ENCODE peak calls at places on chromosomes 3 and 15, in six cellular contexts. One of them, this sample, is unnamed.

GRCh38 chr15:80099246-80099645 is 39.8 kb downstream of the ZFAND6 start:
- DNase-seq in endothelial cell: no peak
- DNase-seq in GM13976: peak
- DNase-seq in psoas muscle: no peak
- DNase-seq in IMR-90: no peak
- DNase-seq in hepatocyte: no peak
- DNase-seq in this sample: no peak

GRCh38 chr3:139355937-139356336 is 12.1 kb downstream of the MRPS22 start:
- DNase-seq in endothelial cell: no peak
- DNase-seq in GM13976: no peak
- DNase-seq in psoas muscle: no peak
- DNase-seq in IMR-90: no peak
- DNase-seq in hepatocyte: no peak
- DNase-seq in this sample: no peak

GRCh38 chr3:14256561-14257342 is 78.1 kb downstream of the LSM3 start:
- DNase-seq in endothelial cell: no peak
- DNase-seq in GM13976: no peak
- DNase-seq in psoas muscle: no peak
- DNase-seq in IMR-90: no peak
- DNase-seq in hepatocyte: peak
- DNase-seq in this sample: no peak

GRCh38 chr3:97952280-97952679 is 20.0 kb downstream of the RIOX2 start:
- DNase-seq in endothelial cell: no peak
- DNase-seq in GM13976: no peak
- DNase-seq in psoas muscle: peak
- DNase-seq in IMR-90: peak
- DNase-seq in hepatocyte: no peak
- DNase-seq in this sample: no peak

GRCh38 chr15:73909616-73910015 is 16.6 kb upstream of the LOXL1 start:
- DNase-seq in endothelial cell: no peak
- DNase-seq in GM13976: no peak
- DNase-seq in psoas muscle: no peak
- DNase-seq in IMR-90: no peak
- DNase-seq in hepatocyte: no peak
- DNase-seq in this sample: no peak

GRCh38 chr3:54691230-54691900 is 236.5 kb downstream of the LRTM1 start:
- DNase-seq in endothelial cell: no peak
- DNase-seq in GM13976: no peak
- DNase-seq in psoas muscle: no peak
- DNase-seq in IMR-90: peak
- DNase-seq in hepatocyte: no peak
- DNase-seq in this sample: no peak

GRCh38 chr3:133487920-133488540 is 85.5 kb upstream of the CDV3 start:
- DNase-seq in endothelial cell: no peak
- DNase-seq in GM13976: no peak
- DNase-seq in psoas muscle: no peak
- DNase-seq in IMR-90: peak
- DNase-seq in hepatocyte: peak
- DNase-seq in this sample: no peak

GRCh38 chr15:72340366-72340765 is 20.4 kb upstream of the CELF6 start:
- DNase-seq in endothelial cell: no peak
- DNase-seq in GM13976: no peak
- DNase-seq in psoas muscle: no peak
- DNase-seq in IMR-90: peak
- DNase-seq in hepatocyte: no peak
- DNase-seq in this sample: no peak

GRCh38 chr15:88255496-88256171 is 905 bp downstream of the NTRK3 start:
- DNase-seq in endothelial cell: peak
- DNase-seq in GM13976: no peak
- DNase-seq in psoas muscle: peak
- DNase-seq in IMR-90: peak
- DNase-seq in hepatocyte: peak
- DNase-seq in this sample: peak

GRCh38 chr3:171417813-171418212 is 42.4 kb downstream of the TNIK start:
- DNase-seq in endothelial cell: no peak
- DNase-seq in GM13976: no peak
- DNase-seq in psoas muscle: no peak
- DNase-seq in IMR-90: peak
- DNase-seq in hepatocyte: peak
- DNase-seq in this sample: no peak

GRCh38 chr15:60090747-60091146 is 86.6 kb downstream of the FOXB1 start:
- DNase-seq in endothelial cell: no peak
- DNase-seq in GM13976: no peak
- DNase-seq in psoas muscle: no peak
- DNase-seq in IMR-90: no peak
- DNase-seq in hepatocyte: no peak
- DNase-seq in this sample: no peak

GRCh38 chr3:125055165-125055912 is 458 bp downstream of the HEG1 start:
- DNase-seq in endothelial cell: no peak
- DNase-seq in GM13976: peak
- DNase-seq in psoas muscle: peak
- DNase-seq in IMR-90: peak
- DNase-seq in hepatocyte: peak
- DNase-seq in this sample: no peak

GRCh38 chr3:71309886-71310285 is 273.6 kb downstream of the FOXP1 start:
- DNase-seq in endothelial cell: no peak
- DNase-seq in GM13976: no peak
- DNase-seq in psoas muscle: no peak
- DNase-seq in IMR-90: peak
- DNase-seq in hepatocyte: no peak
- DNase-seq in this sample: no peak

GRCh38 chr3:179671309-179671708 is 18.5 kb downstream of the USP13 start:
- DNase-seq in endothelial cell: no peak
- DNase-seq in GM13976: no peak
- DNase-seq in psoas muscle: no peak
- DNase-seq in IMR-90: no peak
- DNase-seq in hepatocyte: no peak
- DNase-seq in this sample: no peak

GRCh38 chr3:134652409-134652831 is 1.6 kb upstream of the KY start:
- DNase-seq in endothelial cell: no peak
- DNase-seq in GM13976: no peak
- DNase-seq in psoas muscle: no peak
- DNase-seq in IMR-90: peak
- DNase-seq in hepatocyte: no peak
- DNase-seq in this sample: peak

GRCh38 chr3:105958237-105959000 is 89.6 kb upstream of the CBLB start:
- DNase-seq in endothelial cell: no peak
- DNase-seq in GM13976: no peak
- DNase-seq in psoas muscle: no peak
- DNase-seq in IMR-90: no peak
- DNase-seq in hepatocyte: no peak
- DNase-seq in this sample: no peak

GRCh38 chr3:87268646-87269211 is 7.7 kb downstream of the POU1F1 start:
- DNase-seq in endothelial cell: no peak
- DNase-seq in GM13976: no peak
- DNase-seq in psoas muscle: no peak
- DNase-seq in IMR-90: peak
- DNase-seq in hepatocyte: no peak
- DNase-seq in this sample: no peak

GRCh38 chr3:50486219-50486888 is 17.1 kb downstream of the CACNA2D2 start:
- DNase-seq in endothelial cell: no peak
- DNase-seq in GM13976: no peak
- DNase-seq in psoas muscle: no peak
- DNase-seq in IMR-90: peak
- DNase-seq in hepatocyte: no peak
- DNase-seq in this sample: no peak

GRCh38 chr15:85030301-85031049 is 48.8 kb downstream of the PDE8A start:
- DNase-seq in endothelial cell: no peak
- DNase-seq in GM13976: no peak
- DNase-seq in psoas muscle: no peak
- DNase-seq in IMR-90: peak
- DNase-seq in hepatocyte: peak
- DNase-seq in this sample: no peak

GRCh38 chr15:41161736-41162135 is 45.7 kb upstream of the INO80 start:
- DNase-seq in endothelial cell: no peak
- DNase-seq in GM13976: no peak
- DNase-seq in psoas muscle: no peak
- DNase-seq in IMR-90: peak
- DNase-seq in hepatocyte: no peak
- DNase-seq in this sample: no peak

GRCh38 chr3:147305533-147306241 is 100.7 kb downstream of the ZIC4 start:
- DNase-seq in endothelial cell: no peak
- DNase-seq in GM13976: no peak
- DNase-seq in psoas muscle: no peak
- DNase-seq in IMR-90: peak
- DNase-seq in hepatocyte: no peak
- DNase-seq in this sample: no peak

GRCh38 chr3:126256256-126256655 is 75.9 kb upstream of the ALDH1L1 start:
- DNase-seq in endothelial cell: no peak
- DNase-seq in GM13976: no peak
- DNase-seq in psoas muscle: no peak
- DNase-seq in IMR-90: peak
- DNase-seq in hepatocyte: no peak
- DNase-seq in this sample: peak

GRCh38 chr3:10950476-10951294 is 41.9 kb upstream of the SLC6A1 start:
- DNase-seq in endothelial cell: peak
- DNase-seq in GM13976: peak
- DNase-seq in psoas muscle: no peak
- DNase-seq in IMR-90: peak
- DNase-seq in hepatocyte: peak
- DNase-seq in this sample: no peak

GRCh38 chr3:123085293-123085949 is 18.6 kb downstream of the PDIA5 start:
- DNase-seq in endothelial cell: no peak
- DNase-seq in GM13976: no peak
- DNase-seq in psoas muscle: no peak
- DNase-seq in IMR-90: no peak
- DNase-seq in hepatocyte: peak
- DNase-seq in this sample: no peak

GRCh38 chr3:12286927-12287726 is 1.7 kb upstream of the PPARG start:
- DNase-seq in endothelial cell: peak
- DNase-seq in GM13976: no peak
- DNase-seq in psoas muscle: peak
- DNase-seq in IMR-90: no peak
- DNase-seq in hepatocyte: peak
- DNase-seq in this sample: no peak

GRCh38 chr3:15478300-15478979 is 43.1 kb downstream of the COLQ start:
- DNase-seq in endothelial cell: no peak
- DNase-seq in GM13976: no peak
- DNase-seq in psoas muscle: no peak
- DNase-seq in IMR-90: no peak
- DNase-seq in hepatocyte: no peak
- DNase-seq in this sample: no peak

GRCh38 chr15:33660151-33660550 is 308.1 kb upstream of the CHRM5 start:
- DNase-seq in endothelial cell: no peak
- DNase-seq in GM13976: no peak
- DNase-seq in psoas muscle: no peak
- DNase-seq in IMR-90: no peak
- DNase-seq in hepatocyte: no peak
- DNase-seq in this sample: no peak

GRCh38 chr15:33656090-33656670 is 312.1 kb upstream of the CHRM5 start:
- DNase-seq in endothelial cell: no peak
- DNase-seq in GM13976: no peak
- DNase-seq in psoas muscle: no peak
- DNase-seq in IMR-90: no peak
- DNase-seq in hepatocyte: no peak
- DNase-seq in this sample: no peak

GRCh38 chr15:33655488-33655887 is 312.8 kb upstream of the CHRM5 start:
- DNase-seq in endothelial cell: no peak
- DNase-seq in GM13976: no peak
- DNase-seq in psoas muscle: no peak
- DNase-seq in IMR-90: no peak
- DNase-seq in hepatocyte: no peak
- DNase-seq in this sample: no peak

GRCh38 chr15:33649217-33649933 is 318.9 kb upstream of the CHRM5 start:
- DNase-seq in endothelial cell: no peak
- DNase-seq in GM13976: no peak
- DNase-seq in psoas muscle: no peak
- DNase-seq in IMR-90: no peak
- DNase-seq in hepatocyte: no peak
- DNase-seq in this sample: no peak

GRCh38 chr15:33654859-33655258 is 313.4 kb upstream of the CHRM5 start:
- DNase-seq in endothelial cell: no peak
- DNase-seq in GM13976: no peak
- DNase-seq in psoas muscle: peak
- DNase-seq in IMR-90: no peak
- DNase-seq in hepatocyte: no peak
- DNase-seq in this sample: no peak
- TF ChIP-seq CTCF in endothelial cell: no peak
- TF ChIP-seq CTCF in GM13976: no peak
- TF ChIP-seq CTCF in psoas muscle: no peak
- TF ChIP-seq CTCF in IMR-90: no peak
- TF ChIP-seq CTCF in hepatocyte: no peak
- TF ChIP-seq CTCF in this sample: no peak

GRCh38 chr3:23497156-23497555 is 294.0 kb downstream of the UBE2E2 start:
- DNase-seq in endothelial cell: no peak
- DNase-seq in GM13976: no peak
- DNase-seq in psoas muscle: no peak
- DNase-seq in IMR-90: no peak
- DNase-seq in hepatocyte: no peak
- DNase-seq in this sample: no peak
- TF ChIP-seq CTCF in endothelial cell: no peak
- TF ChIP-seq CTCF in GM13976: no peak
- TF ChIP-seq CTCF in psoas muscle: no peak
- TF ChIP-seq CTCF in IMR-90: no peak
- TF ChIP-seq CTCF in hepatocyte: no peak
- TF ChIP-seq CTCF in this sample: no peak

GRCh38 chr3:24521306-24522154 is 26.9 kb upstream of the THRB start:
- DNase-seq in endothelial cell: peak
- DNase-seq in GM13976: peak
- DNase-seq in psoas muscle: peak
- DNase-seq in IMR-90: no peak
- DNase-seq in hepatocyte: peak
- DNase-seq in this sample: peak
- TF ChIP-seq CTCF in endothelial cell: no peak
- TF ChIP-seq CTCF in GM13976: no peak
- TF ChIP-seq CTCF in psoas muscle: peak
- TF ChIP-seq CTCF in IMR-90: no peak
- TF ChIP-seq CTCF in hepatocyte: peak
- TF ChIP-seq CTCF in this sample: no peak

GRCh38 chr3:33982269-33982798 is 183.9 kb downstream of the PDCD6IP start:
- DNase-seq in endothelial cell: no peak
- DNase-seq in GM13976: no peak
- DNase-seq in psoas muscle: no peak
- DNase-seq in IMR-90: peak
- DNase-seq in hepatocyte: no peak
- DNase-seq in this sample: no peak

GRCh38 chr3:33977227-33977626 is 178.8 kb downstream of the PDCD6IP start:
- DNase-seq in endothelial cell: no peak
- DNase-seq in GM13976: no peak
- DNase-seq in psoas muscle: no peak
- DNase-seq in IMR-90: no peak
- DNase-seq in hepatocyte: no peak
- DNase-seq in this sample: no peak

GRCh38 chr3:33975463-33975862 is 177.0 kb downstream of the PDCD6IP start:
- DNase-seq in endothelial cell: no peak
- DNase-seq in GM13976: no peak
- DNase-seq in psoas muscle: no peak
- DNase-seq in IMR-90: peak
- DNase-seq in hepatocyte: no peak
- DNase-seq in this sample: no peak

DNA sequence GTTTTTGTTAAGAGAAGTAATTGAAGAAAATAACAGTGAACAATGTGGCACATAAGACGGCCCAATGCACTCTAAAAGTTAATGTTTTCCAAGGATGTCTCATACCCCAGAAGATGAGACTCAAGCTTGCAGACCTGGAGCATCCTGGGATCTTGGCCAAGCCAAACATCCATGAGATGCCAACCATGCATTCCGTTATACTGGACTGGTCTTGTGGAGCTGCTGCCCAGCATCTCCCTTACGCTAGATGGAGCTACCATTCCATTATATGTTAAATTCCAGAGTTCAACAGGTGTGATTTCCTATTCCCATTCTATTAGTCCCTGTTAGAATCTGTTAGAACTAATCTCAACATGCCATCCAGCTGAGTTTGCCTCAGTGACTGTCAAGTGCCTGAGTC is 181.8 kb downstream of the PDCD6IP start:
- DNase-seq in endothelial cell: no peak
- DNase-seq in GM13976: peak
- DNase-seq in psoas muscle: no peak
- DNase-seq in IMR-90: peak
- DNase-seq in hepatocyte: peak
- DNase-seq in this sample: no peak
- TF ChIP-seq CTCF in endothelial cell: no peak
- TF ChIP-seq CTCF in GM13976: peak
- TF ChIP-seq CTCF in psoas muscle: peak
- TF ChIP-seq CTCF in IMR-90: peak
- TF ChIP-seq CTCF in hepatocyte: peak
- TF ChIP-seq CTCF in this sample: no peak